ENCODE peak calls at places on chromosomes 13 and 19, in nine cellular contexts. R, G, S, K, I, D, B, Q and T are unnamed samples.
A peak's percentile ranks its signal among the peaks of the same experiment; 100 is the strongest.

GRCh38 chr19:18135712-18136584 is 17.0 kb upstream of the PIK3R2 start:
- DNase-seq in R (no peak), G (no peak), S (no peak), K (no peak), I (no peak), D (no peak), B (no peak), Q (peak; percentile 91), T (no peak)

GRCh38 chr13:99063952-99064351 is 86.1 kb upstream of the DOCK9 start:
- DNase-seq in R (no peak), G (no peak), S (no peak), K (no peak), I (no peak), D (peak; percentile 61), B (no peak), Q (no peak), T (no peak)

GRCh38 chr19:49851456-49852259 is 699 bp downstream of the PTOV1 start:
- DNase-seq in R (no peak), G (peak; percentile 89), S (peak; percentile 53), K (peak; percentile 33), I (peak; percentile 72), D (no peak), B (peak; percentile 82), Q (peak; percentile 53), T (no peak)

GRCh38 chr19:10748924-10749434 is 31.1 kb downstream of the DNM2 start:
- DNase-seq in R (no peak), G (no peak), S (peak; percentile 79), K (no peak), I (no peak), D (no peak), B (no peak), Q (peak; percentile 72), T (peak; percentile 86)

GRCh38 chr13:112893570-112894422 is 75.2 kb upstream of the MCF2L start:
- DNase-seq in R (no peak), G (peak; percentile 87), S (peak; percentile 58), K (no peak), I (peak; percentile 73), D (peak; percentile 23), B (no peak), Q (peak; percentile 89), T (no peak)

GRCh38 chr19:14536926-14537692 is 7.7 kb downstream of the TECR start:
- DNase-seq in R (no peak), G (no peak), S (peak; percentile 90), K (peak; percentile 43), I (peak; percentile 93), D (peak; percentile 55), B (peak; percentile 86), Q (peak; percentile 87), T (peak; percentile 92)

GRCh38 chr19:30358319-30358718 is 13.9 kb upstream of the ZNF536 start:
- DNase-seq in R (no peak), G (no peak), S (no peak), K (no peak), I (no peak), D (no peak), B (no peak), Q (no peak), T (no peak)

GRCh38 chr13:95480131-95480545 is 72.4 kb upstream of the CLDN10 start:
- DNase-seq in R (no peak), G (no peak), S (peak; percentile 64), K (no peak), I (no peak), D (no peak), B (no peak), Q (no peak), T (no peak)

GRCh38 chr13:41827507-41828213 is 133.2 kb downstream of the VWA8 start:
- DNase-seq in R (no peak), G (no peak), S (no peak), K (no peak), I (no peak), D (peak; percentile 95), B (no peak), Q (peak; percentile 21), T (no peak)

GRCh38 chr19:58196911-58197616 is 14.2 kb downstream of the ZNF274 start:
- DNase-seq in R (no peak), G (no peak), S (no peak), K (peak; percentile 37), I (no peak), D (peak; percentile 48), B (no peak), Q (no peak), T (no peak)

GRCh38 chr13:112842343-112842856 is 126.6 kb upstream of the MCF2L start:
- DNase-seq in R (peak; percentile 26), G (peak; percentile 31), S (no peak), K (no peak), I (no peak), D (no peak), B (peak; percentile 74), Q (no peak), T (no peak)

GRCh38 chr19:6801397-6802086 is 29.0 kb downstream of the VAV1 start:
- DNase-seq in R (no peak), G (peak; percentile 96), S (peak; percentile 89), K (peak; percentile 85), I (peak; percentile 41), D (no peak), B (peak; percentile 79), Q (no peak), T (peak; percentile 90)

GRCh38 chr19:16518483-16519229 is 22.5 kb downstream of the C19orf44 start:
- DNase-seq in R (no peak), G (no peak), S (no peak), K (no peak), I (no peak), D (no peak), B (no peak), Q (no peak), T (no peak)

GRCh38 chr19:19261350-19262189 is 11.5 kb downstream of the TM6SF2 start:
- DNase-seq in R (no peak), G (no peak), S (no peak), K (no peak), I (peak; percentile 54), D (no peak), B (no peak), Q (peak; percentile 52), T (no peak)

GRCh38 chr19:4957981-4958380 is 10.9 kb upstream of the KDM4B start:
- DNase-seq in R (no peak), G (no peak), S (no peak), K (no peak), I (no peak), D (no peak), B (no peak), Q (no peak), T (no peak)

GRCh38 chr13:111948811-111949210 is 118.1 kb upstream of the SOX1 start:
- DNase-seq in R (no peak), G (no peak), S (no peak), K (no peak), I (no peak), D (no peak), B (no peak), Q (no peak), T (peak; percentile 29)

GRCh38 chr19:35569281-35569781 is 5.9 kb upstream of the ATP4A start:
- DNase-seq in R (no peak), G (no peak), S (no peak), K (no peak), I (no peak), D (no peak), B (peak; percentile 69), Q (no peak), T (no peak)

GRCh38 chr19:7985481-7985911 is 19.9 kb downstream of the ELAVL1 start:
- DNase-seq in R (no peak), G (no peak), S (peak; percentile 13), K (no peak), I (no peak), D (no peak), B (no peak), Q (no peak), T (no peak)

GRCh38 chr13:45337803-45338202 is 3.2 kb downstream of the TPT1 start:
- DNase-seq in R (no peak), G (no peak), S (no peak), K (no peak), I (no peak), D (no peak), B (no peak), Q (no peak), T (no peak)
- H3K36me3 ChIP-seq in R (peaks cover 19% of the 10 kb centered on the region), G (peaks cover 45% of the 10 kb centered on the region), S (peaks cover 70% of the 10 kb centered on the region), K (peaks cover 39% of the 10 kb centered on the region), I (peaks cover 69% of the 10 kb centered on the region), D (peaks cover 25% of the 10 kb centered on the region), B (peaks cover 3% of the 10 kb centered on the region), Q (peaks cover 13% of the 10 kb centered on the region), T (peaks cover 55% of the 10 kb centered on the region)

DNA sequence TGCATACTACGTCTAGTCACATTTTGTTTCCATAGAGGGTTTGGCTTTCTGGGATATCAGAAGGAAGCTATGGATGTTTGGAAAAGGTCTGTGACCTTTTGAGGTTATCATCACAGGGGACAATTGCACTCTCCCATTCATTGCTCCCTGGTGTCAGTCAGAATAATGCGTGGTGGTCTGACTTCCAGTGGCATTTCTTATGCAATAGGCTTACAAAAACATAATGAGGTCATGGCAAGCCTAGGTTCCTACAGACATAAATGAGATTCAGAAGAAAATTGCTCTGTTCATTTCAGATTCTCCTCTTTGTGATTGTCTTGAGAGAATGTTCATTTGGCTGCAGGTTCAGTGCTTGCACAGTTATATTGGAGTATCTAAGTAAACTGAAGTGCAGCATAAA is 54.6 kb downstream of the ARHGAP35 start:
- DNase-seq in R (no peak), G (no peak), S (no peak), K (no peak), I (peak; percentile 37), D (no peak), B (no peak), Q (no peak), T (no peak)
- H3K4me1 ChIP-seq in R (peaks cover 42% of the 10 kb centered on the region), G (peaks cover 61% of the 10 kb centered on the region), S (peaks cover 47% of the 10 kb centered on the region), K (no peaks in the 10 kb centered on the region), I (peaks cover 63% of the 10 kb centered on the region), D (peaks cover 20% of the 10 kb centered on the region), B (no peaks in the 10 kb centered on the region), Q (peaks cover 25% of the 10 kb centered on the region), T (peaks cover 35% of the 10 kb centered on the region)

GRCh38 chr13:27425918-27426630 is 1.7 kb downstream of the GTF3A start:
- DNase-seq in R (peak; percentile 53), G (peak; percentile 92), S (peak; percentile 89), K (peak; percentile 66), I (peak; percentile 82), D (peak; percentile 75), B (peak; percentile 81), Q (peak; percentile 85), T (peak; percentile 86)
- H3K36me3 ChIP-seq in R (peaks cover 6% of the 10 kb centered on the region), G (peaks cover 34% of the 10 kb centered on the region), S (peaks cover 35% of the 10 kb centered on the region), K (peaks cover 14% of the 10 kb centered on the region), I (peaks cover 39% of the 10 kb centered on the region), D (peaks cover 9% of the 10 kb centered on the region), B (peaks cover 2% of the 10 kb centered on the region), Q (no peaks in the 10 kb centered on the region), T (peaks cover 35% of the 10 kb centered on the region)

GRCh38 chr13:93942016-93942415 is 537.5 kb downstream of the DCT start:
- DNase-seq in R (no peak), G (no peak), S (no peak), K (no peak), I (no peak), D (peak; percentile 41), B (no peak), Q (no peak), T (no peak)

GRCh38 chr13:93945621-93946020 is 533.9 kb downstream of the DCT start:
- DNase-seq in R (no peak), G (no peak), S (no peak), K (no peak), I (no peak), D (peak; percentile 57), B (no peak), Q (no peak), T (no peak)

DNA sequence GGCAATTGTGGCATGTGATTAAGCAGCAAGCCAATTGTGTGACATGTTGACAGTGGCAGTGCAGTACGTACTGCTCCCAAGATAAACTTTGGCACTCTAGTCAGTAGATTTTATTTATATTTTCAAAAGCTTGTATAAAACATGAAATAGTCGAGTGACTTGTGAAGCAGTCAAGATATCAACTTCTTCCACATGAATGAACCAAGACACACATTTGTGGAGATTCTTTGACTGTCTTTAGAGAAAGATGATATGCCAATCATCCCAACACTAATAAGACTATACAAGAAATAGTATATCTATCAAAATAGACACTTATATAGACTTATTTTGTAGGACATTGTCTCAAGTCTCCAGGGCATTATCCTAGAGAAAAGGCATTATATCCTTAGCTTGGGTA is 538.0 kb downstream of the DCT start:
- DNase-seq in R (no peak), G (no peak), S (no peak), K (no peak), I (no peak), D (no peak), B (no peak), Q (no peak), T (no peak)
- H3K4me1 ChIP-seq in R (no peaks in the 10 kb centered on the region), G (no peaks in the 10 kb centered on the region), S (no peaks in the 10 kb centered on the region), K (no peaks in the 10 kb centered on the region), I (no peaks in the 10 kb centered on the region), D (no peaks in the 10 kb centered on the region), B (no peaks in the 10 kb centered on the region), Q (no peaks in the 10 kb centered on the region), T (no peaks in the 10 kb centered on the region)